ENCODE peak calls at places on chromosomes 5 and 9, in ten cellular contexts. W is CD4-positive, alpha-beta T cell; X is IMR-90; B is heart left ventricle; K is HCT116; T is MM.1S; U is uterus; S is WTC11; D is mucosa of descending colon; J is PC-3. G is an unnamed sample.

GRCh38 chr9:93435386-93435785 is 16.1 kb upstream of the FAM120A start:
- DNase-seq in T (no peak), X (no peak), J (no peak), S (no peak), W (no peak), B (no peak), U (no peak), K (no peak), D (no peak), G (no peak)

GRCh38 chr9:110370316-110370715 is 32.7 kb upstream of the TXNDC8 start:
- DNase-seq in U (no peak), X (peak; percentile 34), B (no peak), W (no peak), T (no peak), D (no peak), J (peak; percentile 49), K (no peak), S (no peak), G (no peak)

GRCh38 chr5:172939045-172939444 is 20.2 kb upstream of the RPL26L1 start:
- DNase-seq in B (no peak), J (peak; percentile 27), S (peak; percentile 74), T (no peak), X (peak; percentile 55), K (peak; percentile 26), U (no peak), W (no peak), D (peak; percentile 24), G (no peak)

GRCh38 chr9:93651521-93651950 is 75.2 kb downstream of the PHF2 start:
- DNase-seq in X (no peak), J (no peak), T (no peak), S (peak; percentile 8), D (no peak), K (no peak), U (peak; percentile 8), W (no peak), B (peak; percentile 9), G (no peak)

GRCh38 chr5:90939208-90939607 is 380.6 kb downstream of the ADGRV1 start:
- DNase-seq in K (no peak), X (no peak), W (no peak), S (no peak), T (no peak), U (no peak), B (no peak), J (no peak), D (no peak), G (no peak)

GRCh38 chr5:139852696-139853095 is 57.1 kb downstream of the PSD2 start:
- DNase-seq in T (no peak), W (no peak), B (no peak), X (no peak), K (no peak), U (no peak), J (no peak), D (no peak), S (no peak), G (no peak)

GRCh38 chr5:25441810-25442209 is 797.0 kb upstream of the CDH10 start:
- DNase-seq in D (no peak), B (no peak), U (no peak), X (no peak), K (no peak), S (no peak), J (no peak), T (no peak), W (no peak), G (no peak)

GRCh38 chr5:116130471-116130870 is 45.6 kb downstream of the COMMD10 start:
- DNase-seq in T (no peak), D (no peak), U (no peak), S (no peak), K (no peak), J (peak; percentile 11), X (peak; percentile 63), B (no peak), W (no peak), G (no peak)

GRCh38 chr9:95116820-95117204 is 200.7 kb downstream of the FANCC start:
- DNase-seq in T (no peak), K (no peak), X (no peak), U (peak; percentile 30), D (no peak), J (peak; percentile 12), S (no peak), B (no peak), W (no peak), G (no peak)

GRCh38 chr9:95111716-95112115 is 205.8 kb downstream of the FANCC start:
- DNase-seq in W (no peak), U (no peak), T (no peak), J (no peak), S (no peak), X (no peak), D (no peak), K (no peak), B (no peak), G (no peak)

GRCh38 chr9:95115104-95115503 is 202.4 kb downstream of the FANCC start:
- DNase-seq in D (no peak), S (no peak), B (no peak), J (no peak), X (no peak), K (no peak), U (no peak), W (no peak), T (no peak), G (no peak)

GRCh38 chr9:95112436-95113280 is 204.9 kb downstream of the FANCC start:
- DNase-seq in X (no peak), W (no peak), B (no peak), K (no peak), S (no peak), D (no peak), U (no peak), T (no peak), J (no peak), G (no peak)

DNA sequence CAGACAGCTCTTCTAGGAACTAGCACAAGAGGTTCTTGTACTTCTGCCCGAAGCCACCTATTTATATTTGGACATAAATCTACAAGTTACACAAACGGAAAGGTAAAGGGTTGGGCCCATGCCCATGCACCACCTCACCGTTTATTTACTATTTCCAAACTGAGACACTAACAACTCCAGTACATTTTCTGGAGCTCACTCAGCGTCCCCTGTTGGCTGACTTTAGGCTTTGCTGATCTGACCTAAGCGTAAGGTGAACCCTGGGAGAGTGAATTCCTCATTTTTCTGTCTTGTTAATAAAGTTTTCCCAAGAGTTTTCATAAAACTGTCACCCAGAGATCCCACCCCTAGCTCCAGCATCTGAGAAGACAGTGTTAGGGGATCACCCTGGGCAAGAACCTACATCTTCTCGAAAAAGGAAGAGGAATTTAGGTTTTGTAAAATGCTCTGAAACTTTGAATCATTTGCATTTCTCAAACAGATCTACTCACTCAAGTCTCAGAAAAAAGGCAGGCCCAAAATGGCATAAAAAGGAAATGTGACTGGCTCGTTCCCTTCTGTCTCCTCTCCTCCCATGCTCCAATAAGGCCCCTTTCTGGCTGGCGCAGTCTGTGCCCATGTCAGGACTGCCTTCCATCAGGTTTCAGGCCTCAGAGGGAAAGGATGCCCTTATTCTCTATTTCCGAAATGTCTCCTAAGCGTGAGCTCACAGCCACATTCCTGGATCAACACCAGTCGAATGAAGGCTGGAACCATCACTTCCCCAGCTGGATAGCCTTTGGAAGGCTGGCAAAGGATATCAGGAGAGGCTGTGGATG is 201.3 kb downstream of the FANCC start:
- DNase-seq in J (peak; percentile 80), U (peak; percentile 17), W (no peak), X (no peak), S (no peak), T (no peak), D (peak; percentile 51), K (no peak), B (no peak), G (no peak)
- TF ChIP-seq CTCF in J (peak; percentile 86), U (peak; percentile 25), W (no peak), X (no peak), S (no peak), T (no peak), D (peak; percentile 46), K (peak; percentile 17), B (peak; percentile 35), G (no peak)

DNA sequence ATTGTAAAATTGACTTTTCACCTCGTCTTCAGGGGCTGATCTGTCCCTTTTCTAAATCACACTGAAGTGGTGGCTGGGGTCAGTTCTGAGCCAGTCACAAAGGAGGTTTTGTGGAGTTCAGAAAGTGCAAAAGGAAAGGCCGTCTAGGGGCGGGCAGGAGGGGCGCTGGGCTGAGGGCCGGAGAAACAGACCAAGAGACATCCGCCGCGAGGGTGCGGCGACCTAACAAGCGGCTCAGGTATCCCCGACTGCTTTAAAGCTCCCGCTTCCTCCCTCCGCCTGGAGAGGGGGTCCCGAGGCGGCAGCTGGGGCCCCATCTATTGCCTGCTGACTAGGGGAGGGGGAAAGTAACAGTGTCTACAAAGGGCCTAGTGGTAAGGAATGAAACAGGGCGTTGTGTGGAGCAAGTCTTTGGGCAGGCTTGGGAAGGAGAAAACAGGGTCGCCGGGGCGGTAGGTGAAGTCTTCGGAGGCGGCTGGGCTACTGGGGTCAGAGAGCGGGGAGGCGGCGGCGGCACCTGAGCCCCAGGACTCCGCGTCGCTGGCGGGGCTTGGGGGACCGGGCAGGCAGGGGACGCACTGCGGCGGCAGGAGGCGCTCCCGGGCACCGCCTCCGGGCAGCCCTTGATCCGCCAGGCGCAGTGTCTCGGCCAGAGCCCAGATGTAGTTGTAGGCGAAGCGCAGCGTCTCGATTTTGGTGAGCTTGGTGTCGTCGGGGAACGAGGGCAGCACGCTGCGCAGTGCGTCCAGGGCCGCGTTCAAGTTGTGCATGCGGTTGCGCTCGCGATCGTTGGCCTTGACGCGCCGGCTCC is 950 bp downstream of the NEUROG1 start:
- DNase-seq in B (no peak), S (peak; percentile 69), W (no peak), D (no peak), T (no peak), J (no peak), X (no peak), K (no peak), U (no peak), G (no peak)
- TF ChIP-seq CTCF in B (no peak), S (no peak), W (no peak), D (no peak), T (no peak), J (no peak), X (no peak), K (no peak), U (no peak), G (no peak)

GRCh38 chr9:695252-695651 is 146.2 kb upstream of the DMRT1 start:
- DNase-seq in W (no peak), S (no peak), B (no peak), X (no peak), J (no peak), K (no peak), T (no peak), D (no peak), U (no peak), G (no peak)

GRCh38 chr9:694499-695154 is 146.9 kb upstream of the DMRT1 start:
- DNase-seq in D (no peak), T (no peak), X (peak; percentile 93), S (no peak), J (peak; percentile 91), W (no peak), K (no peak), B (no peak), U (peak; percentile 54), G (no peak)

GRCh38 chr9:698276-698675 is 143.2 kb upstream of the DMRT1 start:
- DNase-seq in S (no peak), T (no peak), U (no peak), J (peak; percentile 60), B (no peak), D (no peak), W (no peak), K (no peak), X (peak; percentile 68), G (no peak)

GRCh38 chr9:698937-699336 is 142.6 kb upstream of the DMRT1 start:
- DNase-seq in J (no peak), D (no peak), T (no peak), U (no peak), X (no peak), B (no peak), S (no peak), K (no peak), W (no peak), G (no peak)

GRCh38 chr9:696332-697090 is 145.0 kb upstream of the DMRT1 start:
- DNase-seq in W (no peak), J (peak; percentile 70), X (peak; percentile 76), K (no peak), U (peak; percentile 69), T (no peak), B (peak; percentile 43), D (no peak), S (no peak), G (no peak)
- TF ChIP-seq CTCF in W (no peak), J (peak; percentile 18), X (peak; percentile 35), K (no peak), U (no peak), T (no peak), B (no peak), D (no peak), S (no peak), G (no peak)

GRCh38 chr9:29397148-29397547 is 1823.9 kb upstream of the C9orf72 start:
- DNase-seq in W (no peak), J (peak; percentile 78), T (no peak), U (no peak), B (no peak), X (no peak), S (no peak), D (no peak), K (no peak), G (no peak)

GRCh38 chr9:29390859-29391258 is 1817.6 kb upstream of the C9orf72 start:
- DNase-seq in U (no peak), J (no peak), T (no peak), K (no peak), S (peak; percentile 11), X (no peak), W (no peak), B (no peak), D (no peak), G (no peak)

GRCh38 chr9:29393064-29393463 is 1819.8 kb upstream of the C9orf72 start:
- DNase-seq in J (peak; percentile 50), U (no peak), T (no peak), K (no peak), W (no peak), D (no peak), B (no peak), X (no peak), S (no peak), G (no peak)

DNA sequence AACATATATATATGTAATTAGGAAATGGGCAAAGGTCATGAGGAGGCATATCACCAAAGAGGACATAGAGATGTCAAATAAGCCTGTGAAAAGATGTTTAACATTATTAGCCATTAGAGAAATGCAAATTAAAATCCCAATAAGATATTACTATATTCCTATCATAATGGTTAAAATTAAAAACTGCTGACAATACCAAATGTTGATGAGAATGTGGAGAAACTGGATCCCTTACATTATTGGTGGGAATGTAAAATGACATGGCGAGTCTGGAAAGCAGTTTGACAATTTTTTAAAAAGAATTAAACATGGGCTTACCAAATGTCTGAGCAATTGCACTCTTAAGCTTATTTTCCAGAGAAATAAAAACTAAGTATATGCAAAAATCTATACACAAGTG is 1821.6 kb upstream of the C9orf72 start:
- DNase-seq in W (no peak), K (no peak), T (no peak), X (no peak), S (no peak), J (no peak), D (no peak), B (no peak), U (no peak), G (no peak)
- TF ChIP-seq CTCF in W (no peak), K (no peak), T (no peak), X (no peak), S (no peak), J (no peak), D (no peak), B (no peak), U (no peak), G (no peak)